ENCODE peak calls at places on chromosomes 6 and 20, in six cellular contexts. C is NCI-H1417, Y is GM20000, J is caudate nucleus, F is AG08395, I is memory B cell. T is an unnamed sample.

GRCh38 chr20:20073851-20074252 is 21.5 kb downstream of the CFAP61 start:
- DNase-seq in C (peak; percentile 74), Y (no peak), J (no peak), F (no peak), I (no peak), T (no peak)

GRCh38 chr20:19566226-19566960 is 191.7 kb upstream of the RIN2 start:
- DNase-seq in C (no peak), Y (no peak), J (no peak), F (peak; percentile 18), I (no peak), T (peak; percentile 53)

GRCh38 chr6:14010275-14010674 is 85.5 kb downstream of the RNF182 start:
- DNase-seq in C (no peak), Y (no peak), J (no peak), F (no peak), I (no peak), T (no peak)

GRCh38 chr20:775679-776135 is 7.4 kb upstream of the SLC52A3 start:
- DNase-seq in C (no peak), Y (no peak), J (no peak), F (no peak), I (no peak), T (no peak)

GRCh38 chr6:137573739-137574138 is 79.5 kb upstream of the OLIG3 start:
- DNase-seq in C (no peak), Y (no peak), J (no peak), F (no peak), I (no peak), T (no peak)

GRCh38 chr6:155085582-155086253 is 90.6 kb downstream of the TIAM2 start:
- DNase-seq in C (no peak), Y (no peak), J (no peak), F (no peak), I (no peak), T (peak; percentile 64)

GRCh38 chr6:142275146-142276006 is 26.4 kb upstream of the ADGRG6 start:
- DNase-seq in C (no peak), Y (no peak), J (no peak), F (peak; percentile 7), I (no peak), T (no peak)

GRCh38 chr6:169424149-169424804 is 170.6 kb upstream of the THBS2 start:
- DNase-seq in C (no peak), Y (no peak), J (no peak), F (no peak), I (no peak), T (no peak)